ENCODE peak calls at places on chromosomes 11 and 22, in ten cellular contexts. One of them, this sample, is unnamed.

GRCh38 chr11:60377737-60378136 is 595 bp upstream of the MS4A7 start:
- DNase-seq in H9: no peak
- DNase-seq in psoas muscle: peak; percentile 54
- DNase-seq in osteoblast: peak; percentile 46
- DNase-seq in uterus: no peak
- DNase-seq in HFF-Myc: no peak
- DNase-seq in type B pancreatic cell: no peak
- DNase-seq in CD8-positive, alpha-beta T cell: no peak
- DNase-seq in choroid plexus epithelial cell: no peak
- DNase-seq in foreskin keratinocyte: no peak
- DNase-seq in this sample: no peak

GRCh38 chr22:27299181-27300085 is 502.1 kb downstream of the MN1 start:
- DNase-seq in H9: no peak
- DNase-seq in psoas muscle: no peak
- DNase-seq in osteoblast: no peak
- DNase-seq in uterus: peak; percentile 32
- DNase-seq in HFF-Myc: no peak
- DNase-seq in type B pancreatic cell: no peak
- DNase-seq in CD8-positive, alpha-beta T cell: no peak
- DNase-seq in choroid plexus epithelial cell: peak; percentile 26
- DNase-seq in foreskin keratinocyte: no peak
- DNase-seq in this sample: no peak

GRCh38 chr11:132171031-132171430 is 800.6 kb downstream of the NTM start:
- DNase-seq in H9: no peak
- DNase-seq in psoas muscle: no peak
- DNase-seq in osteoblast: no peak
- DNase-seq in uterus: no peak
- DNase-seq in HFF-Myc: no peak
- DNase-seq in type B pancreatic cell: no peak
- DNase-seq in CD8-positive, alpha-beta T cell: no peak
- DNase-seq in choroid plexus epithelial cell: no peak
- DNase-seq in foreskin keratinocyte: peak; percentile 17
- DNase-seq in this sample: no peak

GRCh38 chr11:11967669-11968510 is 40.5 kb downstream of the DKK3 start:
- DNase-seq in H9: no peak
- DNase-seq in psoas muscle: peak; percentile 28
- DNase-seq in osteoblast: no peak
- DNase-seq in uterus: no peak
- DNase-seq in HFF-Myc: no peak
- DNase-seq in type B pancreatic cell: no peak
- DNase-seq in CD8-positive, alpha-beta T cell: no peak
- DNase-seq in choroid plexus epithelial cell: no peak
- DNase-seq in foreskin keratinocyte: no peak
- DNase-seq in this sample: no peak

GRCh38 chr11:110434952-110435779 is 5.4 kb downstream of the FDX1 start:
- DNase-seq in H9: no peak
- DNase-seq in psoas muscle: no peak
- DNase-seq in osteoblast: no peak
- DNase-seq in uterus: no peak
- DNase-seq in HFF-Myc: no peak
- DNase-seq in type B pancreatic cell: no peak
- DNase-seq in CD8-positive, alpha-beta T cell: peak; percentile 21
- DNase-seq in choroid plexus epithelial cell: no peak
- DNase-seq in foreskin keratinocyte: no peak
- DNase-seq in this sample: no peak

GRCh38 chr11:25734592-25735211 is 597.2 kb upstream of the ANO3 start:
- DNase-seq in H9: no peak
- DNase-seq in psoas muscle: no peak
- DNase-seq in osteoblast: no peak
- DNase-seq in uterus: no peak
- DNase-seq in HFF-Myc: no peak
- DNase-seq in type B pancreatic cell: no peak
- DNase-seq in CD8-positive, alpha-beta T cell: no peak
- DNase-seq in choroid plexus epithelial cell: peak; percentile 79
- DNase-seq in foreskin keratinocyte: peak; percentile 12
- DNase-seq in this sample: no peak

GRCh38 chr11:61654397-61654829 is 25.8 kb upstream of the DAGLA start:
- DNase-seq in H9: no peak
- DNase-seq in psoas muscle: peak; percentile 70
- DNase-seq in osteoblast: no peak
- DNase-seq in uterus: no peak
- DNase-seq in HFF-Myc: no peak
- DNase-seq in type B pancreatic cell: no peak
- DNase-seq in CD8-positive, alpha-beta T cell: no peak
- DNase-seq in choroid plexus epithelial cell: no peak
- DNase-seq in foreskin keratinocyte: no peak
- DNase-seq in this sample: no peak

GRCh38 chr22:42620084-42620483 is 5.4 kb upstream of the POLDIP3 start:
- DNase-seq in H9: no peak
- DNase-seq in psoas muscle: no peak
- DNase-seq in osteoblast: no peak
- DNase-seq in uterus: no peak
- DNase-seq in HFF-Myc: no peak
- DNase-seq in type B pancreatic cell: no peak
- DNase-seq in CD8-positive, alpha-beta T cell: no peak
- DNase-seq in choroid plexus epithelial cell: no peak
- DNase-seq in foreskin keratinocyte: no peak
- DNase-seq in this sample: no peak

GRCh38 chr22:36760716-36761115 is 15.2 kb downstream of the IFT27 start:
- DNase-seq in H9: peak; percentile 13
- DNase-seq in psoas muscle: no peak
- DNase-seq in osteoblast: no peak
- DNase-seq in uterus: no peak
- DNase-seq in HFF-Myc: no peak
- DNase-seq in type B pancreatic cell: no peak
- DNase-seq in CD8-positive, alpha-beta T cell: no peak
- DNase-seq in choroid plexus epithelial cell: no peak
- DNase-seq in foreskin keratinocyte: no peak
- DNase-seq in this sample: peak; percentile 13

GRCh38 chr11:87173185-87174039 is 135.7 kb downstream of the TMEM135 start:
- DNase-seq in H9: no peak
- DNase-seq in psoas muscle: no peak
- DNase-seq in osteoblast: peak; percentile 58
- DNase-seq in uterus: no peak
- DNase-seq in HFF-Myc: peak; percentile 72
- DNase-seq in type B pancreatic cell: no peak
- DNase-seq in CD8-positive, alpha-beta T cell: no peak
- DNase-seq in choroid plexus epithelial cell: peak; percentile 81
- DNase-seq in foreskin keratinocyte: peak; percentile 23
- DNase-seq in this sample: no peak

GRCh38 chr11:117972589-117973445 is 13.4 kb upstream of the IL10RA start:
- DNase-seq in H9: no peak
- DNase-seq in psoas muscle: no peak
- DNase-seq in osteoblast: peak; percentile 27
- DNase-seq in uterus: no peak
- DNase-seq in HFF-Myc: no peak
- DNase-seq in type B pancreatic cell: no peak
- DNase-seq in CD8-positive, alpha-beta T cell: no peak
- DNase-seq in choroid plexus epithelial cell: peak; percentile 7
- DNase-seq in foreskin keratinocyte: no peak
- DNase-seq in this sample: no peak

DNA sequence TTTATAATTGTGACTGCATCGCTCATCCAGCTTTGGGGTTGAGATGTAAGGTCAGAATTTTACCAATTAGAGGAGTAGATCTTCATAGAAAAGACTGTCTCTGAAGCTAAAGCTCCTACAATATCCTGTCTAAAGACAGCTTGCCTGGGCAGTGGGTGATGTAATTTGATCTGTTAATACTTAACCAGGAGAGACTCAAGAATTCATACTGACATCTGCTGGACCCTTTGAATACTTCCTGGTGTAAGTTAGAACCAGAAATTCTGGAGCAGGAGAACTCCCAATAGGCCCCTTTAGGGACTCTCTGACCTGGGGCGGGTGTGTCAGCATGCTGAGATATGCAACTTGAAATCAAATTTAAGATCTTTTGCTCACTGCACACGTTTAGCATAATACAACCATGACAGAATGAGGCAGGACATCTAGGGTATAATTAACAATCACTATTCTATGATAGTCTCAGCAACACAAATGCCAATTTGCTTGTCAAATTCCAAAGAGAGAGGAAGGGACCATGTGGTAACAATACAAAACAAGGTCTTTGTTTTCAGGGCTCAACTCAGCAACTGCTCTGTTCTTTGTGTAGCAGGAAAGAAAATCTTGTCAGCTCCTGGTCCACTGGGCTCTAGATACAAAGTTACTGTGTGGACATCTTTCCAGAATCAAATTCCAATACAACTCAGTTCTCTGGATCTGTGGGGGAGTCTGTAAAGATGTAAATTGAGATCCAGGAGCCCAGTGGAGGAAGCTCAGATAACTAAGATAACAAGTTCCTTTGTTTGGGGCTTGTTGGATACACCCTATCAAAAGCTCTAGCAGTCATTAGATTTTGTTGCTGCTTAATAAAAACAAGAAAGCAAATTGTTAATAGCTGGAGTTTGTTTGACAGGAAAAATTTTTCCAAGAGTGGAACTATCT is 144.0 kb downstream of the INSC start:
- DNase-seq in H9: no peak
- DNase-seq in psoas muscle: no peak
- DNase-seq in osteoblast: peak; percentile 69
- DNase-seq in uterus: no peak
- DNase-seq in HFF-Myc: no peak
- DNase-seq in type B pancreatic cell: no peak
- DNase-seq in CD8-positive, alpha-beta T cell: no peak
- DNase-seq in choroid plexus epithelial cell: peak; percentile 67
- DNase-seq in foreskin keratinocyte: peak; percentile 1
- DNase-seq in this sample: no peak
- TF ChIP-seq CTCF in H9: peak; percentile 33
- TF ChIP-seq CTCF in psoas muscle: no peak
- TF ChIP-seq CTCF in osteoblast: peak; percentile 39
- TF ChIP-seq CTCF in uterus: no peak
- TF ChIP-seq CTCF in HFF-Myc: peak; percentile 3
- TF ChIP-seq CTCF in type B pancreatic cell: peak; percentile 57
- TF ChIP-seq CTCF in CD8-positive, alpha-beta T cell: no peak
- TF ChIP-seq CTCF in choroid plexus epithelial cell: peak; percentile 39
- TF ChIP-seq CTCF in foreskin keratinocyte: peak; percentile 34
- TF ChIP-seq CTCF in this sample: peak; percentile 72

GRCh38 chr11:93481696-93482095 is 61.5 kb downstream of the SMCO4 start:
- DNase-seq in H9: no peak
- DNase-seq in psoas muscle: no peak
- DNase-seq in osteoblast: no peak
- DNase-seq in uterus: no peak
- DNase-seq in HFF-Myc: no peak
- DNase-seq in type B pancreatic cell: no peak
- DNase-seq in CD8-positive, alpha-beta T cell: no peak
- DNase-seq in choroid plexus epithelial cell: no peak
- DNase-seq in foreskin keratinocyte: no peak
- DNase-seq in this sample: no peak
- TF ChIP-seq CTCF in H9: no peak
- TF ChIP-seq CTCF in psoas muscle: peak; percentile 31
- TF ChIP-seq CTCF in osteoblast: no peak
- TF ChIP-seq CTCF in uterus: peak; percentile 11
- TF ChIP-seq CTCF in HFF-Myc: no peak
- TF ChIP-seq CTCF in type B pancreatic cell: no peak
- TF ChIP-seq CTCF in CD8-positive, alpha-beta T cell: no peak
- TF ChIP-seq CTCF in choroid plexus epithelial cell: no peak
- TF ChIP-seq CTCF in foreskin keratinocyte: no peak
- TF ChIP-seq CTCF in this sample: no peak

DNA sequence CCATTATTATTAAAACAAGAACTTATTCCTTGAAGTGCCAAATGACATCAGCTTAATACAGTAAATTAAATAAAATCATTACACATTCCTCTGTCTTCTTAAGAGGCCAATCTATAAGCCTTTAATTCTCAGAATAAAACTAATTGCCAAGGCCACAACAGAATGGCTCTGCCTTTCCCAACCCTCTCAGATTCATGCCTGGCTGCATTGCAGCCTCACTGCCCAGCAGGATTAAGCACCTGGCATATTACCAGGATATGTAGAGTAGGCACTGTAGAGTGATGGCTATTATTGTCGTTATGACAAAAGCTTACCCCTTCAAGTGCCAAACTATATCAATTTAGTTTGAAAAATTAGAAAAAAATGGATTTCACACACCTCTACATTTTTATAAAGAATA is 9.4 kb upstream of the CALCA start:
- DNase-seq in H9: no peak
- DNase-seq in psoas muscle: no peak
- DNase-seq in osteoblast: no peak
- DNase-seq in uterus: no peak
- DNase-seq in HFF-Myc: no peak
- DNase-seq in type B pancreatic cell: no peak
- DNase-seq in CD8-positive, alpha-beta T cell: no peak
- DNase-seq in choroid plexus epithelial cell: no peak
- DNase-seq in foreskin keratinocyte: no peak
- DNase-seq in this sample: no peak
- TF ChIP-seq CTCF in H9: no peak
- TF ChIP-seq CTCF in psoas muscle: no peak
- TF ChIP-seq CTCF in osteoblast: no peak
- TF ChIP-seq CTCF in uterus: no peak
- TF ChIP-seq CTCF in HFF-Myc: no peak
- TF ChIP-seq CTCF in type B pancreatic cell: no peak
- TF ChIP-seq CTCF in CD8-positive, alpha-beta T cell: no peak
- TF ChIP-seq CTCF in choroid plexus epithelial cell: no peak
- TF ChIP-seq CTCF in foreskin keratinocyte: no peak
- TF ChIP-seq CTCF in this sample: no peak

GRCh38 chr11:18144243-18144642 is 11.9 kb downstream of the MRGPRX3 start:
- DNase-seq in H9: no peak
- DNase-seq in psoas muscle: no peak
- DNase-seq in osteoblast: no peak
- DNase-seq in uterus: no peak
- DNase-seq in HFF-Myc: no peak
- DNase-seq in type B pancreatic cell: no peak
- DNase-seq in CD8-positive, alpha-beta T cell: no peak
- DNase-seq in choroid plexus epithelial cell: peak; percentile 20
- DNase-seq in foreskin keratinocyte: peak; percentile 89
- DNase-seq in this sample: no peak

GRCh38 chr11:18145837-18146236 is 13.5 kb downstream of the MRGPRX3 start:
- DNase-seq in H9: no peak
- DNase-seq in psoas muscle: no peak
- DNase-seq in osteoblast: no peak
- DNase-seq in uterus: no peak
- DNase-seq in HFF-Myc: no peak
- DNase-seq in type B pancreatic cell: no peak
- DNase-seq in CD8-positive, alpha-beta T cell: no peak
- DNase-seq in choroid plexus epithelial cell: no peak
- DNase-seq in foreskin keratinocyte: no peak
- DNase-seq in this sample: no peak

GRCh38 chr11:18140145-18140544 is 7.8 kb downstream of the MRGPRX3 start:
- DNase-seq in H9: no peak
- DNase-seq in psoas muscle: no peak
- DNase-seq in osteoblast: no peak
- DNase-seq in uterus: no peak
- DNase-seq in HFF-Myc: no peak
- DNase-seq in type B pancreatic cell: no peak
- DNase-seq in CD8-positive, alpha-beta T cell: no peak
- DNase-seq in choroid plexus epithelial cell: no peak
- DNase-seq in foreskin keratinocyte: no peak
- DNase-seq in this sample: no peak

DNA sequence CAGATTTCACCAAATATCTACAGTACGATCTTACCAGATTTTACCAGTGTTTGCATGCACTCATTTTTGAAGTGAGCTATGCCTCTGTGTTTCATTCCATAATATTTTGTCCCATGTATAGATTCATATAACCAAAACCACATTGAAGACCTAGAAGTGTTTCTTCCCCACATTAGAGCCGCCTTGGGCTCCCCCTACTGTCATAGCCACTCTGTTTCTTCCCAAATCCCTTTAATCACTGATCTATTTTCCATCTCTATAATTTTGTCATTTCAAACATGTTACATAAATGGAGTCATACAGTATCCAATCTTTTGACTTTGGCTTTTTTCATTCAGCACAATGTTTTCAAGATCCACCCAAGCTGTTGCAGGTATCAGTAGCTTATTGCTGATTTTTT is 12.7 kb downstream of the MRGPRX3 start:
- DNase-seq in H9: no peak
- DNase-seq in psoas muscle: no peak
- DNase-seq in osteoblast: peak; percentile 9
- DNase-seq in uterus: no peak
- DNase-seq in HFF-Myc: no peak
- DNase-seq in type B pancreatic cell: no peak
- DNase-seq in CD8-positive, alpha-beta T cell: no peak
- DNase-seq in choroid plexus epithelial cell: peak; percentile 14
- DNase-seq in foreskin keratinocyte: no peak
- DNase-seq in this sample: no peak
- TF ChIP-seq CTCF in H9: peak; percentile 65
- TF ChIP-seq CTCF in psoas muscle: no peak
- TF ChIP-seq CTCF in osteoblast: peak; percentile 25
- TF ChIP-seq CTCF in uterus: no peak
- TF ChIP-seq CTCF in HFF-Myc: peak; percentile 12
- TF ChIP-seq CTCF in type B pancreatic cell: peak; percentile 57
- TF ChIP-seq CTCF in CD8-positive, alpha-beta T cell: no peak
- TF ChIP-seq CTCF in choroid plexus epithelial cell: peak; percentile 51
- TF ChIP-seq CTCF in foreskin keratinocyte: no peak
- TF ChIP-seq CTCF in this sample: peak; percentile 68